ENCODE peak calls at places on chromosomes 11 and 22, in ten cellular contexts. P, L, V, H, W, E, J, R, Y and Z are unnamed samples.

GRCh38 chr22:40676644-40677043 is 2.6 kb upstream of the MCHR1 start:
- DNase-seq in P (no peak), L (peak), V (no peak), H (no peak), W (no peak), E (no peak), J (no peak), R (no peak), Y (no peak), Z (no peak)

GRCh38 chr11:28366549-28367341 is 258.6 kb downstream of the METTL15 start:
- DNase-seq in P (no peak), L (peak), V (no peak), H (no peak), W (no peak), E (no peak), J (no peak), R (no peak), Y (no peak), Z (peak)

GRCh38 chr11:69939551-69940245 is 120.5 kb upstream of the FGF3 start:
- DNase-seq in P (no peak), L (no peak), V (no peak), H (no peak), W (no peak), E (no peak), J (peak), R (peak), Y (no peak), Z (peak)

GRCh38 chr22:36234919-36235318 is 4.4 kb downstream of the APOL2 start:
- DNase-seq in P (no peak), L (no peak), V (no peak), H (no peak), W (no peak), E (no peak), J (peak), R (no peak), Y (no peak), Z (no peak)

GRCh38 chr22:41249442-41249841 is 8.7 kb upstream of the CHADL start:
- DNase-seq in P (no peak), L (no peak), V (no peak), H (no peak), W (no peak), E (no peak), J (no peak), R (no peak), Y (no peak), Z (no peak)

GRCh38 chr11:19924321-19925115 is 211.9 kb downstream of the NAV2 start:
- DNase-seq in P (no peak), L (no peak), V (no peak), H (no peak), W (no peak), E (no peak), J (no peak), R (no peak), Y (no peak), Z (no peak)

GRCh38 chr11:89477175-89477574 is 14.0 kb downstream of the NOX4 start:
- DNase-seq in P (no peak), L (peak), V (peak), H (no peak), W (no peak), E (peak), J (no peak), R (no peak), Y (no peak), Z (peak)

GRCh38 chr11:129917231-129917630 is 21.9 kb upstream of the NFRKB start:
- DNase-seq in P (no peak), L (no peak), V (no peak), H (no peak), W (no peak), E (no peak), J (no peak), R (no peak), Y (no peak), Z (no peak)

GRCh38 chr22:33496112-33496511 is 424.2 kb downstream of the LARGE1 start:
- DNase-seq in P (no peak), L (no peak), V (no peak), H (no peak), W (no peak), E (no peak), J (no peak), R (no peak), Y (no peak), Z (no peak)

GRCh38 chr22:26385164-26385563 is 43.9 kb upstream of the ASPHD2 start:
- DNase-seq in P (no peak), L (no peak), V (no peak), H (no peak), W (no peak), E (no peak), J (no peak), R (no peak), Y (no peak), Z (no peak)

GRCh38 chr11:116420770-116421528 is 351.8 kb downstream of the BUD13 start:
- DNase-seq in P (no peak), L (peak), V (peak), H (peak), W (peak), E (no peak), J (no peak), R (no peak), Y (no peak), Z (peak)

GRCh38 chr11:114147389-114148382 is 88.2 kb downstream of the ZBTB16 start:
- DNase-seq in P (no peak), L (no peak), V (no peak), H (no peak), W (no peak), E (no peak), J (no peak), R (no peak), Y (no peak), Z (peak)

GRCh38 chr22:35645646-35646045 is 2.6 kb upstream of the APOL6 start:
- DNase-seq in P (no peak), L (no peak), V (no peak), H (no peak), W (no peak), E (no peak), J (peak), R (no peak), Y (no peak), Z (no peak)

GRCh38 chr11:20451568-20451967 is 64.1 kb downstream of the PRMT3 start:
- DNase-seq in P (no peak), L (peak), V (no peak), H (no peak), W (no peak), E (no peak), J (no peak), R (no peak), Y (no peak), Z (no peak)

GRCh38 chr11:15780837-15781236 is 575.5 kb downstream of the SOX6 start:
- DNase-seq in P (no peak), L (no peak), V (no peak), H (no peak), W (no peak), E (no peak), J (no peak), R (no peak), Y (no peak), Z (no peak)

GRCh38 chr11:75347781-75348613 is 3.5 kb downstream of the ARRB1 start:
- DNase-seq in P (no peak), L (peak), V (no peak), H (no peak), W (peak), E (no peak), J (no peak), R (no peak), Y (peak), Z (peak)